ENCODE peak calls at places on chromosomes 5 and 9, in seven cellular contexts. K is choroid plexus epithelial cell, E is H9, I is brain microvascular endothelial cell, X is WERI-Rb-1, O is foreskin fibroblast, U is HL-60. P is an unnamed sample.

GRCh38 chr5:134135091-134135655 is 20.7 kb downstream of the TCF7 start:
- DNase-seq in X (no peak), E (peak), K (no peak), O (no peak), U (no peak), I (no peak), P (peak)

GRCh38 chr5:119393746-119394145 is 37.9 kb downstream of the TNFAIP8 start:
- DNase-seq in E (no peak), X (no peak), O (peak), I (no peak), U (no peak), K (peak), P (no peak)

GRCh38 chr5:157888814-157889532 is 30.0 kb upstream of the CLINT1 start:
- DNase-seq in E (no peak), X (no peak), K (no peak), U (no peak), O (no peak), I (no peak), P (no peak)

GRCh38 chr9:117392992-117393391 is 21.9 kb downstream of the ASTN2 start:
- DNase-seq in O (no peak), K (no peak), I (no peak), U (no peak), E (peak), X (peak), P (no peak)

GRCh38 chr5:10077721-10078551 is 171.8 kb downstream of the ATPSCKMT start:
- DNase-seq in E (no peak), I (no peak), X (peak), U (no peak), K (no peak), O (peak), P (no peak)

GRCh38 chr5:2288466-2288865 is 405.7 kb upstream of the IRX4 start:
- DNase-seq in X (no peak), E (no peak), I (no peak), O (no peak), K (no peak), U (no peak), P (no peak)

GRCh38 chr5:14743601-14744295 is 79.2 kb downstream of the OTULIN start:
- DNase-seq in K (peak), O (peak), E (no peak), I (peak), U (no peak), X (no peak), P (no peak)

GRCh38 chr9:36074055-36074454 is 37.3 kb downstream of the RECK start:
- DNase-seq in U (no peak), O (no peak), K (no peak), I (no peak), X (no peak), E (no peak), P (no peak)

GRCh38 chr9:95007470-95007869 is 281.0 kb downstream of the AOPEP start:
- DNase-seq in K (peak), X (no peak), E (no peak), U (no peak), I (no peak), O (peak), P (no peak)

GRCh38 chr9:138117101-138117750 is 239.6 kb downstream of the CACNA1B start:
- DNase-seq in O (no peak), I (no peak), U (no peak), E (peak), X (no peak), K (no peak), P (no peak)

GRCh38 chr9:138116521-138116920 is 238.9 kb downstream of the CACNA1B start:
- DNase-seq in X (no peak), I (no peak), K (no peak), E (no peak), U (no peak), O (no peak), P (no peak)

GRCh38 chr9:138118601-138119071 is 241.1 kb downstream of the CACNA1B start:
- DNase-seq in O (no peak), K (no peak), X (no peak), U (no peak), I (no peak), E (peak), P (no peak)

GRCh38 chr9:138119202-138120027 is 241.8 kb downstream of the CACNA1B start:
- DNase-seq in O (no peak), K (no peak), I (no peak), E (no peak), X (no peak), U (no peak), P (no peak)

DNA sequence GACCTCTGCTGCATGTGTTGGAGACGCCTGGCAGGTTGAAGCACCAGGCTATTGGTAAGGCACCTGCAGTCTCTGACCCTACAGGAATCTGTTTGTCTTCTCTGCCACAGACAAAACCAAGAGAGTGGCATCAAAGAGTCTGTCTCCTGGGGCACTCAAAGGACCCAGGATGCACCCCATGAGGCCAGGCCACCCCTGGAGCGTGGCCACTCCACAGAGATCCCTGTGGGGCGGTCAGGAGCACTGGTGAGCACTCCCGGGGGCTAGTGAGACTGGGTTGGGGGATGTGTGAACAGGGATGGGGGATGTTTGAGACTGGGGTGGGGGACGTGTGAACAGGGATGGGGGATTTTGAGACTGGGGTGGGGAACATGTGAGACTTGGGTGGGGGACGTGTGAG is 240.3 kb downstream of the CACNA1B start:
- DNase-seq in K (no peak), I (no peak), O (no peak), X (peak), E (peak), U (no peak), P (no peak)
- TF ChIP-seq CTCF in K (no peak), I (no peak), O (no peak), X (no peak), E (no peak), U (no peak), P (no peak)

GRCh38 chr9:91421022-91421765 is 2.4 kb downstream of the NFIL3 start:
- DNase-seq in O (peak), K (peak), E (peak), X (peak), U (no peak), I (peak), P (no peak)
- TF ChIP-seq CTCF in O (peak), K (peak), E (peak), X (peak), U (no peak), I (peak), P (peak)

GRCh38 chr9:76655970-76656369 is 108.3 kb upstream of the PCA3 start:
- DNase-seq in O (no peak), I (no peak), X (no peak), E (no peak), K (peak), U (no peak), P (no peak)

GRCh38 chr9:76657265-76657664 is 107.0 kb upstream of the PCA3 start:
- DNase-seq in X (no peak), E (no peak), I (no peak), U (no peak), O (peak), K (no peak), P (no peak)

GRCh38 chr9:76662476-76663281 is 101.6 kb upstream of the PCA3 start:
- DNase-seq in O (peak), I (no peak), X (peak), K (no peak), U (peak), E (no peak), P (no peak)

GRCh38 chr9:76655121-76655531 is 109.1 kb upstream of the PCA3 start:
- DNase-seq in X (no peak), I (peak), U (no peak), K (peak), E (no peak), O (no peak), P (no peak)

DNA sequence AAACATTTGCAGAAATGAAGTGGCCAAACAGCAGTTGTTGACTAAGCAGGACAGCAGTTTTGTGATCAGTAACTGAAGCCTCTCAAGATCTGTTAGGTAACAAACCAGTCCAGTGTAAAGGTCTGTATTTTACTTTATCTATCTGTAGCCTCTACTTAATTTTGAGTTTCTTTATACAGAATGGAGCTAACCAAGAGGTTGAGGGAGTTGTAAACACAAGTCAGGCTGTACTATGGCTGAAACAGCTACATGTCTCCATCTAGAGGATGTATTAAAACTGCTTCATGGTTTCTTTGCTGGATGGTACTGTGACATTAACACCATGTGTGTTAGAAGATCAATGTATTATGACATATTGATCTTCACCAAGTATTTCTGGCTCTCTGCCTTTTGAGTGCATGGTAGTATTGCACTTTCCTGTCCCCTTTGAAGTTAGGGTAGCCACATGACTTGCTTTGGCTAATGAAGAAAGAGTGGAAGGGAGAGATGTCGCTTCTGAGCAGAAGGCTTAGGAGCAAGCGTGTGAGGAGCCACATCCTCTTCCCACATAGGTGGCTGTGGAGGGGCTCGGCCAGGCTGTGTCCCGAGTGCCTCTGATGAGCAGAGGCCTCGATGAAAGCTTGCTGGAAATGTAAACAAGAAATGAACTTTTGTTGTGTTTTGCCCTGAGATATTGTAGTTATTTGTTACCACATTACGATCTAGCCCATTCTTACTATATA is 105.6 kb upstream of the PCA3 start:
- DNase-seq in K (peak), U (peak), I (peak), E (no peak), X (no peak), O (peak), P (no peak)
- TF ChIP-seq CTCF in K (peak), U (peak), I (peak), E (peak), X (peak), O (peak), P (peak)

GRCh38 chr5:86756839-86757238 is 139.1 kb downstream of the COX7C start:
- DNase-seq in E (no peak), U (no peak), X (no peak), K (no peak), I (no peak), O (no peak), P (no peak)
- TF ChIP-seq CTCF in E (peak), U (no peak), X (no peak), K (no peak), I (no peak), O (no peak), P (no peak)

P was measured in CD14-positive monocyte.